ENCODE peak calls at places on chromosomes 6 and 20, in eight cellular contexts. F is CD8-positive, alpha-beta memory T cell; B is transverse colon; K is adrenal gland; Y is tibial nerve; R is left ventricle myocardium inferior; E is GM23248; H is naive thymus-derived CD4-positive, alpha-beta T cell. P is an unnamed sample. For H3K4me1 and H3K9me3, the result is how much of the 10 kb centered on the place peaks cover.

GRCh38 chr20:33477386-33478234 is 12.3 kb upstream of the CBFA2T2 start:
- DNase-seq in K (no peak), Y (no peak), H (no peak), E (no peak), B (peak), R (no peak), F (no peak), P (no peak)

GRCh38 chr6:3325210-3325609 is 66.5 kb downstream of the PSMG4 start:
- DNase-seq in E (peak), H (no peak), F (no peak), R (no peak), K (peak), Y (peak), B (no peak), P (no peak)

GRCh38 chr6:106084106-106084963 is 1.8 kb upstream of the PRDM1 start:
- DNase-seq in R (no peak), Y (peak), B (peak), F (no peak), K (no peak), H (no peak), E (peak), P (no peak)

GRCh38 chr20:24762371-24762770 is 186.7 kb upstream of the CST7 start:
- DNase-seq in B (no peak), Y (no peak), R (no peak), F (no peak), E (no peak), H (no peak), K (no peak), P (no peak)

GRCh38 chr6:166411721-166412151 is 29.0 kb upstream of the MPC1 start:
- DNase-seq in R (no peak), Y (no peak), E (no peak), B (no peak), F (peak), K (no peak), H (no peak), P (no peak)

GRCh38 chr6:107982511-107982910 is 24.5 kb upstream of the SEC63 start:
- DNase-seq in B (no peak), E (no peak), H (no peak), F (no peak), K (no peak), Y (no peak), R (no peak), P (no peak)

GRCh38 chr6:165662041-165662491 is 975 bp downstream of the PDE10A start:
- DNase-seq in K (no peak), H (no peak), F (no peak), Y (no peak), E (peak), B (no peak), R (peak), P (no peak)

GRCh38 chr6:86856937-86857563 is 80.3 kb upstream of the HTR1E start:
- DNase-seq in E (peak), K (peak), Y (peak), B (peak), R (no peak), H (no peak), F (no peak), P (no peak)

GRCh38 chr6:142300758-142301251 is 1.0 kb upstream of the ADGRG6 start:
- DNase-seq in H (no peak), K (peak), B (peak), R (no peak), E (peak), Y (peak), F (no peak), P (peak)

GRCh38 chr6:72669324-72669723 is 47.5 kb downstream of the KCNQ5 start:
- DNase-seq in Y (no peak), B (no peak), F (no peak), H (no peak), K (no peak), E (no peak), R (no peak), P (no peak)

GRCh38 chr6:129832299-129832698 is 28.8 kb downstream of the TMEM244 start:
- DNase-seq in F (no peak), E (no peak), Y (no peak), K (no peak), H (no peak), B (no peak), R (no peak), P (no peak)

GRCh38 chr6:142523485-142523884 is 221.7 kb downstream of the ADGRG6 start:
- DNase-seq in K (no peak), H (no peak), B (no peak), R (no peak), E (no peak), F (no peak), Y (no peak), P (no peak)

GRCh38 chr6:169960891-169961611 is 209.6 kb downstream of the ERMARD start:
- DNase-seq in R (no peak), B (peak), K (no peak), Y (no peak), F (no peak), H (no peak), E (peak), P (no peak)

GRCh38 chr6:169960003-169960344 is 208.6 kb downstream of the ERMARD start:
- DNase-seq in F (no peak), B (no peak), H (no peak), Y (no peak), K (no peak), R (no peak), E (no peak), P (no peak)

GRCh38 chr6:169958510-169958909 is 207.1 kb downstream of the ERMARD start:
- DNase-seq in Y (no peak), R (no peak), B (no peak), F (no peak), E (no peak), H (no peak), K (no peak), P (no peak)

GRCh38 chr6:169960531-169960890 is 209.1 kb downstream of the ERMARD start:
- DNase-seq in R (no peak), F (no peak), B (no peak), Y (no peak), K (no peak), E (no peak), H (no peak), P (no peak)

DNA sequence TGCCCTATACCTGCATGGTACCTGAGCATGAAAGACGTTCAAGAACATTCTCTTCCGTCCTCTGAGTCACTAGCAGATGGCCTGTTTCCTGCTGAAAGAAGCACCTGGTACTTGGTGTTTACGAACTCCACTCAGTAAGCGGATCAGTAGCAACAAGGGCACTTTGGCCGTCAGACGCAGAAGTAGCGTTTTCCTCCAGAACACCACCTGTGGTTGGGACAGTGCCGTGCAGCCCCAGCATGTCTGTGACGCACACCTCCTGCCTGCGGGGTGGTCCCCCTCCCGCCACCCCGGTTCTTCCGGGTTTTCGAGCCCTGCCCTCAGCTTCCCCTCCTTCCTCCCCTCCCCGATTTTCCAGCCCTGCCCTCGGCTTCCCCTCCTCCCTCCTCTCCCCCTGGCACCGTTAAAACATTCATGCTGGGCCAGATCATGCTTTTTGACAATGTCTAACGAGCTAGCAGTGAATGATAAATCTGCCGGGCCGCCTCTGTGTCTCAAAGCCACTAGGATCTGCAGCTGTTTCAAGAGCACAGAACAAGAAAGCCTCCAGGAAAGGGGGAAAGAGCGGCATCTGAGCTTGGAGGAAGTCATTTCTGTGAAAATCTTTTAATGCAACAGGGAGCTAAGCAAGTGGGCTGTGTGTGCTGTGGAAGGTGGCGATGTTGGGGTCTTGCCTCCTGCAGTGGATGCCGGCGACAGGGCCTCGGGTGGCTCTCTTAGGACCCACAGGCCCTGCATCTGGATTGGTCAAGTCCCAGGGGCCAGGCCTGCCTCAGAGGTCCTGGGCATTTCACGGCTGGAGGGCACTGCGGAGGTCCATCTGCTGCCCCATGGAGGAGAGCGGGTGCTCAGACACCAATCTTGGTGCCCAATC is 207.9 kb downstream of the ERMARD start:
- DNase-seq in F (peak), K (no peak), E (no peak), R (no peak), H (no peak), B (peak), Y (no peak), P (peak)
- H3K27ac ChIP-seq in F (no peak), K (no peak), E (no peak), R (no peak), H (peak), B (peak), Y (no peak), P (no peak)

DNA sequence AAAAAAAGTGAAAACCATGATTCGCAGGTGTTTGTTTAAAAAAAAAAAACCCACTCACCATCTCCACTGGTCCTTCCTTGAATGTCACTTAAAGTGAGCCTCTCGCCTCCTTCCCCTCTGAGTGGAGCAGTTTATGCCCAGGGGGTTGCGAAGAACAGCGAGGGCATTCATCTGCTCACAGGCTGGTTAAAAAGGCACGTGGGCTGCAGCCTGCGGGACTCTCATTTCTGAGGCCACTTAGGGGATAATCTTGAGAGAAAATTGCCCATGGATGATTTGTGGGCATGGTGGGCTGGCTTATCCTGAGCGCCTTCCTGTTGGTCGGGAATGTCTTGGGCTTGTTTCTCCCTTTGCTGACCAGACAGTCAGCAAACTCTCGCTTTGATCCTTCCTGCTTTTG is 18.9 kb downstream of the BCAS4 start:
- DNase-seq in E (no peak), K (no peak), F (no peak), Y (no peak), H (no peak), B (no peak), R (no peak), P (no peak)
- H3K4me1 ChIP-seq in E (under half), K (under half), F (under half), Y (under half), H (under half), B (under half), R (under half), P (under half)

GRCh38 chr6:136265101-136265500 is 15.0 kb upstream of the MTFR2 start:
- DNase-seq in H (no peak), Y (no peak), R (no peak), K (no peak), E (no peak), B (no peak), F (no peak), P (no peak)
- H3K9me3 ChIP-seq in H (under half), Y (under half), R (under half), K (under half), E (under half), B (under half), F (under half), P (under half)

GRCh38 chr6:56689114-56689513 is 46.4 kb upstream of the DST start:
- DNase-seq in H (no peak), K (no peak), B (no peak), R (no peak), F (no peak), Y (no peak), E (peak), P (no peak)

GRCh38 chr6:56690519-56691200 is 48.0 kb upstream of the DST start:
- DNase-seq in H (no peak), E (peak), K (no peak), R (no peak), Y (no peak), F (no peak), B (no peak), P (no peak)

GRCh38 chr6:56691201-56691595 is 48.5 kb upstream of the DST start:
- DNase-seq in R (no peak), B (peak), E (peak), H (no peak), F (no peak), Y (no peak), K (no peak), P (no peak)

GRCh38 chr6:56688521-56688920 is 45.8 kb upstream of the DST start:
- DNase-seq in H (no peak), K (no peak), B (no peak), Y (no peak), E (peak), R (no peak), F (no peak), P (no peak)

DNA sequence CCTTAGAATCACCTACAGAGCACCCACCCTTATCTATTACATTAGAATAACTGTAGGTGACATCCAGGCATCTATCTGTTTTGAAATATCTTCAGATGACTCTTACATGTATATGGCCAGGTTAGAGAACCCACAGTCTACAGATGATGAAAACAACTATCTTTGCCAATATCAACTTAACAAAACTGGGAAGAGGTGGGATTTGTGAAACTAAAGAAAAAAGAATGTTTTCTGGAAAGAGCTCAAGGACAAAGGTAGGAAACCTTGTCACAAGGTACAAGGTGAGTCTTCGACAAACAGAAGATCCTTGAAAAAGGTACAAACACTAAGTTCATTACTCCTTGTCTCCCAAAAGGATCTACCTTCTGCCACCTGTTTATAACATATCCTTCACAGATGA is 47.0 kb upstream of the DST start:
- DNase-seq in K (no peak), F (no peak), Y (no peak), E (no peak), H (no peak), B (no peak), R (no peak), P (no peak)
- H3K27ac ChIP-seq in K (no peak), F (no peak), Y (no peak), E (peak), H (no peak), B (peak), R (peak), P (peak)

DNA sequence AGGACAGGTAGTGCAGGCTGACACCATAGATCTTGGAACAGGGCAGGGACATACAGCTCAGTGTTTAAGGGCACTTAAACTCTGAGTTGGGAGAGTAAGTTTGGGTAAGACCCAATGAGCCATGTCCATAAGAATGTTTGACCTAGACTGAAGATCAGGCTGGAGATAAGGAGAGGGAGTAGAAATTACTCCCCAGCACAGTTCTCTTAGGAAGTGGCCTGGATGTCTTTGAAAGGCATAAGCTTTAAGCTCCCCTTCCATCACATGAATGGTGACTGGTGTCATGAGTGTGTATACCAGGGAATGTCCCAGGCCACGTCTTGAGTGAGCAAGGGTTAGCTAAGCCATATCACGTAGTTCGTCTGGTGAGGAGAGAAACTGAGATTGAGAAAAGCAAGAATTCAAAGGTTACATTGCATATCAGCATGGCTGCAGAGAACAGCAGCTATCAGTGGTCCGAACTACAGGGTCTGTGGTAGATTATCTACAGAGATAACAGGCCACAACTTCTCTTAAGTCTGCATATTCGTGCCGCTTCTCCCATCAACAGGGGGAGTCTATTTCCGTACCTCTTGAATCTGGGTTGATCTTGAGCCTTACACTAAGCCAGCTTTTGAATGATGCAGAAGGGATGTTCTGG is 60.1 kb upstream of the BMP2 start:
- DNase-seq in E (peak), B (no peak), Y (no peak), H (no peak), K (no peak), R (no peak), F (no peak), P (no peak)
- H3K4me1 ChIP-seq in E (under half), B (under half), Y (under half), H (under half), K (under half), R (under half), F (under half), P (half or more)